ENCODE peak calls at places on chromosomes 7 and 10, in ten cellular contexts. K is 8988T; T is neural crest cell; V is CD8-positive, alpha-beta memory T cell; M is RCC 7860; W is T1000; S is NCI-H1105; P is activated T-cell treated with anti-CD3 and anti-CD28 coated beads, Interleukin-2, amount 50 U/mL, for 1 hour; N is AG10803; E is activated CD8-positive, alpha-beta memory T cell treated with anti-CD3 and anti-CD28 coated beads for 4 hours. D is an unnamed sample.

GRCh38 chr7:144587701-144588100 is 184.2 kb upstream of the NOBOX start:
- DNase-seq in K (no peak), T (no peak), V (no peak), M (no peak), W (no peak), S (no peak), P (no peak), N (no peak), E (no peak), D (no peak)

GRCh38 chr10:132637477-132638129 is 100.0 kb downstream of the INPP5A start:
- DNase-seq in K (peak), T (peak), V (no peak), M (peak), W (peak), S (peak), P (no peak), N (peak), E (no peak), D (peak)

GRCh38 chr7:111107989-111108388 is 17.1 kb downstream of the LRRN3 start:
- DNase-seq in K (no peak), T (no peak), V (no peak), M (no peak), W (no peak), S (peak), P (no peak), N (no peak), E (no peak), D (no peak)

GRCh38 chr7:94053532-94053931 is 49.4 kb upstream of the BET1 start:
- DNase-seq in K (no peak), T (no peak), V (no peak), M (no peak), W (no peak), S (no peak), P (no peak), N (no peak), E (no peak), D (no peak)

GRCh38 chr7:127375626-127376025 is 16.9 kb downstream of the ZNF800 start:
- DNase-seq in K (no peak), T (no peak), V (no peak), M (no peak), W (no peak), S (no peak), P (no peak), N (no peak), E (no peak), D (no peak)

GRCh38 chr7:102914585-102914984 is 1.8 kb downstream of the LRRC17 start:
- DNase-seq in K (no peak), T (peak), V (no peak), M (no peak), W (no peak), S (no peak), P (no peak), N (no peak), E (no peak), D (no peak)

GRCh38 chr10:126201603-126202002 is 186.7 kb downstream of the ADAM12 start:
- DNase-seq in K (no peak), T (no peak), V (no peak), M (no peak), W (no peak), S (no peak), P (no peak), N (no peak), E (no peak), D (no peak)

GRCh38 chr10:110530131-110530831 is 32.6 kb downstream of the DUSP5 start:
- DNase-seq in K (peak), T (peak), V (peak), M (no peak), W (peak), S (no peak), P (no peak), N (peak), E (no peak), D (peak)

GRCh38 chr7:6290345-6290744 is 17.9 kb upstream of the CYTH3 start:
- DNase-seq in K (no peak), T (no peak), V (no peak), M (peak), W (no peak), S (no peak), P (no peak), N (peak), E (no peak), D (no peak)

GRCh38 chr7:138630059-138630610 is 71.0 kb downstream of the SVOPL start:
- DNase-seq in K (no peak), T (no peak), V (no peak), M (no peak), W (no peak), S (no peak), P (no peak), N (no peak), E (no peak), D (no peak)

GRCh38 chr10:132849546-132850031 is 63.6 kb upstream of the NKX6-2 start:
- DNase-seq in K (no peak), T (no peak), V (no peak), M (no peak), W (no peak), S (no peak), P (no peak), N (no peak), E (no peak), D (no peak)

GRCh38 chr10:22252286-22252800 is 34.5 kb upstream of the EBLN1 start:
- DNase-seq in K (no peak), T (peak), V (peak), M (no peak), W (no peak), S (no peak), P (peak), N (peak), E (no peak), D (no peak)

GRCh38 chr10:16919076-16919972 is 102.1 kb upstream of the RSU1 start:
- DNase-seq in K (no peak), T (no peak), V (no peak), M (no peak), W (no peak), S (no peak), P (no peak), N (no peak), E (no peak), D (no peak)

GRCh38 chr7:55074008-55074499 is 55.2 kb downstream of the EGFR start:
- DNase-seq in K (no peak), T (no peak), V (peak), M (peak), W (peak), S (no peak), P (peak), N (peak), E (no peak), D (peak)

GRCh38 chr10:114057845-114058244 is 14.2 kb downstream of the ADRB1 start:
- DNase-seq in K (no peak), T (no peak), V (no peak), M (no peak), W (no peak), S (no peak), P (no peak), N (no peak), E (no peak), D (no peak)

GRCh38 chr7:14835399-14835798 is 67.2 kb downstream of the DGKB start:
- DNase-seq in K (no peak), T (no peak), V (no peak), M (no peak), W (no peak), S (peak), P (no peak), N (no peak), E (no peak), D (no peak)

GRCh38 chr7:13801669-13802068 is 187.8 kb downstream of the ETV1 start:
- DNase-seq in K (no peak), T (no peak), V (no peak), M (no peak), W (no peak), S (no peak), P (no peak), N (no peak), E (no peak), D (no peak)

GRCh38 chr10:130138479-130138866 is 2.3 kb downstream of the GLRX3 start:
- DNase-seq in K (peak), T (no peak), V (no peak), M (peak), W (peak), S (peak), P (no peak), N (peak), E (no peak), D (peak)

GRCh38 chr10:116470768-116471415 is 43.2 kb downstream of the PNLIPRP3 start:
- DNase-seq in K (peak), T (no peak), V (no peak), M (peak), W (no peak), S (no peak), P (no peak), N (peak), E (no peak), D (peak)

GRCh38 chr10:32197423-32197822 is 141.2 kb upstream of the KIF5B start:
- DNase-seq in K (no peak), T (no peak), V (no peak), M (no peak), W (peak), S (no peak), P (no peak), N (no peak), E (no peak), D (no peak)

GRCh38 chr7:18535811-18536413 is 40.4 kb downstream of the HDAC9 start:
- DNase-seq in K (no peak), T (no peak), V (no peak), M (peak), W (no peak), S (no peak), P (no peak), N (no peak), E (no peak), D (peak)

GRCh38 chr7:155670521-155670920 is 26.1 kb downstream of the RBM33 start:
- DNase-seq in K (no peak), T (no peak), V (no peak), M (no peak), W (no peak), S (no peak), P (no peak), N (no peak), E (no peak), D (no peak)

GRCh38 chr7:10212664-10213063 is 761.0 kb upstream of the PHF14 start:
- DNase-seq in K (no peak), T (no peak), V (no peak), M (no peak), W (no peak), S (no peak), P (no peak), N (no peak), E (no peak), D (no peak)

GRCh38 chr10:78931333-78932083 is 137.3 kb upstream of the ZMIZ1 start:
- DNase-seq in K (peak), T (no peak), V (no peak), M (peak), W (peak), S (no peak), P (no peak), N (peak), E (no peak), D (peak)

GRCh38 chr7:29193316-29194205 is 1.0 kb upstream of the CHN2 start:
- DNase-seq in K (no peak), T (no peak), V (no peak), M (no peak), W (no peak), S (no peak), P (no peak), N (no peak), E (no peak), D (no peak)

GRCh38 chr7:87204933-87205332 is 14.6 kb downstream of the TMEM243 start:
- DNase-seq in K (no peak), T (no peak), V (no peak), M (no peak), W (no peak), S (no peak), P (no peak), N (no peak), E (no peak), D (peak)

D was measured in Caki2.